ENCODE peak calls at places on chromosomes 2 and 18, in four cellular contexts. C is HepG2, Z is K562, X is HCT116. Y is an unnamed sample.
A peak's percentile ranks its signal among the peaks of the same experiment; 100 is the strongest.

GRCh38 chr2:110124038-110124825 is 8.6 kb upstream of the MALL start:
- DNase-seq in Z (no peak), X (no peak), C (no peak), Y (no peak)

GRCh38 chr18:63253018-63253417 is 66.6 kb downstream of the BCL2 start:
- DNase-seq in Z (no peak), C (no peak), X (no peak), Y (no peak)

GRCh38 chr2:160223560-160223959 is 23.5 kb upstream of the ITGB6 start:
- DNase-seq in C (no peak), Z (no peak), X (no peak), Y (no peak)

GRCh38 chr18:3889803-3890202 is 439.8 kb downstream of the TGIF1 start:
- DNase-seq in Z (no peak), X (no peak), C (peak; percentile 9), Y (no peak)

GRCh38 chr2:237868631-237869356 is 9.4 kb downstream of the RAMP1 start:
- DNase-seq in X (no peak), Z (no peak), C (no peak), Y (no peak)

GRCh38 chr2:207660994-207661393 is 35.8 kb upstream of the METTL21A start:
- DNase-seq in X (no peak), C (peak; percentile 31), Z (no peak), Y (no peak)

GRCh38 chr2:30412392-30413321 is 34.4 kb upstream of the LCLAT1 start:
- DNase-seq in C (no peak), X (no peak), Z (no peak), Y (no peak)

GRCh38 chr2:237864030-237864931 is 4.9 kb downstream of the RAMP1 start:
- DNase-seq in X (no peak), Z (no peak), C (no peak), Y (no peak)

GRCh38 chr18:23178661-23179081 is 43.4 kb downstream of the CABLES1 start:
- DNase-seq in C (peak; percentile 38), X (no peak), Z (no peak), Y (no peak)

GRCh38 chr2:216989335-216990129 is 129.7 kb upstream of the TNP1 start:
- DNase-seq in X (no peak), C (no peak), Z (peak; percentile 13), Y (no peak)

GRCh38 chr18:26804474-26804873 is 61.0 kb downstream of the AQP4 start:
- DNase-seq in Z (no peak), C (no peak), X (no peak), Y (no peak)

GRCh38 chr2:64362562-64363026 is 91.4 kb upstream of the LGALSL start:
- DNase-seq in X (peak; percentile 73), C (no peak), Z (no peak), Y (no peak)

GRCh38 chr2:65754219-65754618 is 321.8 kb upstream of the SPRED2 start:
- DNase-seq in Z (no peak), X (no peak), C (no peak), Y (no peak)

GRCh38 chr2:199979841-199980628 is 24.7 kb downstream of the MAIP1 start:
- DNase-seq in Z (peak; percentile 46), C (peak; percentile 67), X (peak; percentile 57), Y (no peak)

GRCh38 chr2:75482398-75482797 is 78.3 kb downstream of the EVA1A start:
- DNase-seq in Z (no peak), C (no peak), X (no peak), Y (no peak)

GRCh38 chr2:132515010-132515409 is 98.4 kb downstream of the GPR39 start:
- DNase-seq in Z (no peak), C (no peak), X (no peak), Y (no peak)

GRCh38 chr2:240581811-240582210 is 4.7 kb upstream of the CAPN10 start:
- DNase-seq in X (no peak), C (no peak), Z (no peak), Y (no peak)

GRCh38 chr2:153405196-153405595 is 73.4 kb downstream of the RPRM start:
- DNase-seq in C (no peak), X (no peak), Z (no peak), Y (no peak)

GRCh38 chr2:8408560-8409460 is 273.0 kb upstream of the ID2 start:
- DNase-seq in Z (no peak), C (no peak), X (no peak), Y (no peak)

GRCh38 chr18:68494802-68495560 is 219.9 kb downstream of the TMX3 start:
- DNase-seq in C (no peak), Z (no peak), X (no peak), Y (no peak)

GRCh38 chr2:203122317-203122998 is 107.8 kb downstream of the NBEAL1 start:
- DNase-seq in X (no peak), Z (no peak), C (peak; percentile 34), Y (no peak)

GRCh38 chr2:173059941-173060575 is 15.6 kb upstream of the MAP3K20 start:
- DNase-seq in C (no peak), X (no peak), Z (no peak), Y (no peak)

GRCh38 chr2:85235281-85235680 is 92.5 kb downstream of the TGOLN2 start:
- DNase-seq in C (no peak), Z (no peak), X (no peak), Y (no peak)

GRCh38 chr18:11149441-11150270 is at the start of gene PIEZO2:
- DNase-seq in X (no peak), C (peak; percentile 68), Z (peak; percentile 23), Y (no peak)

GRCh38 chr2:198309081-198309480 is 504.7 kb downstream of the PLCL1 start:
- DNase-seq in X (no peak), C (no peak), Z (no peak), Y (no peak)

GRCh38 chr2:65530547-65531320 is 98.3 kb upstream of the SPRED2 start:
- DNase-seq in X (no peak), Z (no peak), C (no peak), Y (no peak)

GRCh38 chr18:11654736-11655604 is 34.1 kb upstream of the GNAL start:
- DNase-seq in Z (peak; percentile 69), X (peak; percentile 27), C (no peak), Y (peak; percentile 17)

GRCh38 chr2:1803217-1804115 is 59.2 kb upstream of the PXDN start:
- DNase-seq in C (no peak), X (no peak), Z (no peak), Y (no peak)

GRCh38 chr2:1800716-1801388 is 56.5 kb upstream of the PXDN start:
- DNase-seq in Z (no peak), C (no peak), X (no peak), Y (no peak)

GRCh38 chr2:1800306-1800705 is 56.0 kb upstream of the PXDN start:
- DNase-seq in C (no peak), X (no peak), Z (no peak), Y (no peak)

GRCh38 chr2:1802469-1803216 is 58.3 kb upstream of the PXDN start:
- DNase-seq in Z (no peak), X (no peak), C (no peak), Y (no peak)

DNA sequence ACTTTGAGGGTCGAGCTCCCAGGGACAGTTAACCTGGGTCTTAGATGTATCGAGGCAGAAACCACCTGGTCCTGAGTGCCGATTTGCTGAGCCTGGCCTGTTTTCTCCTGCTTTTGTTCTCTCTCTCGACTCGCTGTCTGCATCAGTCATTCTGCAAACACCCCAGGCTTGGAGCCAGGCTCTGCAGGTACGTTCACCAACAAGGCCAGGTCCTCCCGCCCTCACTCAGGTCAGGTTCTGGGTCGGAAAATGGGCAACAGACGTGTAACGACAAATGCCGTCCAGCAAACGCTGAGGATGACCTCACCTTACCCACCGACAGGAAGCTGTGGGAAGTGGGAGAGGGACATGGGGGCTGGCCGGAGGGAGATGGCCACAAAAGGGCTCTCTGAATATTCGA is 57.7 kb upstream of the PXDN start:
- DNase-seq in X (no peak), C (no peak), Z (no peak), Y (no peak)
- TF ChIP-seq TCF7L2 in X (no peak), C (no peak), Z (no peak), Y (no peak)

DNA sequence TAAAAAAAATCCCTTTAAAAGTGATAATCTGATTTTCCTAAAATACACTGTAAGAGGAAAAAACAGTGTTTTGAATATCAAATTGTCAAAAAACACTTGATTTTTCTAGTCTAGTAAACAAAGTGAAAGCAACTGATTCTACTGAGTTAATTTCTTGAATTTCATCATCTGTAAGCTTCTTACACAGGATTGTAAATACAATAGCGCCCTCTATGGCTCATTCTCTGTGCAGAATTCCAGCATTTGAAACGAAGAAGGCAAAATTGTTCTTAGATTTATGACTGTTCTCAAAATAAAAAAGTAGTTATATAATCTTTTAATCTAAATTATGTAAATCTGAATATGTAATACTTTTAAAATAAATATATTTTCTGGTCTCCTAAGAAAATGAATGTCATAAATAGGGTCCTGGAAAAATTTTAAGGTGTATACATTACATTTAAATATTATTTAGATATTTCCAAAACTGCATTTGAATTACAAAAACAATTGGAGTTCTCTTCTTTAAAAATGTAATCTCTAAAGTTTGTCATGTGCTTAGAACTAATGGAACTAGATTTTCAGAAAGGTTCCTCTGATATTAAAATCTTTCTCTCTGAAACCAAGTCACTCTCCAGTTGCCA is 176.9 kb upstream of the MC4R start:
- DNase-seq in Z (peak; percentile 10), X (peak; percentile 66), C (peak; percentile 44), Y (peak; percentile 50)
- TF ChIP-seq TCF7L2 in Z (no peak), X (no peak), C (no peak), Y (no peak)

GRCh38 chr2:232480201-232481190 is 7.1 kb downstream of the ECEL1 start:
- DNase-seq in Z (no peak), C (no peak), X (no peak), Y (no peak)

GRCh38 chr2:232478571-232479340 is 8.9 kb downstream of the ECEL1 start:
- DNase-seq in X (no peak), C (no peak), Z (no peak), Y (no peak)

GRCh38 chr2:232477751-232478510 is 9.7 kb downstream of the ECEL1 start:
- DNase-seq in X (no peak), Z (no peak), C (no peak), Y (no peak)

GRCh38 chr2:232481322-232482140 is 6.1 kb downstream of the ECEL1 start:
- DNase-seq in Z (no peak), C (no peak), X (no peak), Y (no peak)

GRCh38 chr2:232479341-232480200 is 8.1 kb downstream of the ECEL1 start:
- DNase-seq in C (peak; percentile 19), Z (peak; percentile 17), X (no peak), Y (no peak)
- TF ChIP-seq TCF7L2 in C (no peak), Z (no peak), X (no peak), Y (no peak)

DNA sequence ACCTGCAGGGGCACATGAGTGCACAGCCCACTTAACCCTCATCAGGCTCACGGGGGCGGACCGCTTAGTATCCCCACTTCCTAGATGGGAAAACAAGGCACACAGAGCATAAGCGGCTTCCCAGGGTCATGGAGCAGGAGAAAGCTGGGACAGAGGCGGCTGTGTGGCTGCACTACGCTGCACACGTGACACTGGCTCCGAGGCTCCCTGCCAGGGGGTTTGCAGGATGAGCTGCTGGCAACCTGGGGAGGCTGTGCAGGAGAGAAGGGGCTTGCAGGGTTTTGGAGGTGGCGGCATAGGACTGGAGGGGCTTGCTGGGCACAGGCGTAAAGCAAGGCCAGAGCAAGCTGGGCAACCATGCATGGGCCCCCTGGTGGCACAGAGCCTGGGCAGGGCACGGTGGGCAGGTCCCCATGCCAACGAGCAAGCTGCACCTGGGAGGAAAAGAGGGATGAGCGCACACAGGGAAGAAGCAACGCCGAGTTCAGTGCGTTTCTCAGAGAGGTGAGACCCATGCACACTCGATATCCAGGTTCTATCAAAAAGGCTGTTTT is 268.6 kb downstream of the HDAC4 start:
- DNase-seq in X (no peak), C (no peak), Z (no peak), Y (no peak)
- TF ChIP-seq TCF7L2 in X (no peak), C (no peak), Z (no peak), Y (no peak)

Y was measured in Panc1.